ENCODE peak calls at places on chromosomes 4 and X, in five cellular contexts. U is MV-4-11; D is heart right ventricle; C is stimulated activated CD4-positive, alpha-beta T cell treated with anti-CD3 and anti-CD28 coated beads, Interleukin-4, amount 100 ng/mL, for 24 hours; P is cerebellar cortex. M is an unnamed sample.

GRCh38 chr4:169307581-169307980 is 36.8 kb upstream of the SH3RF1 start:
- DNase-seq in D (no peak), P (no peak), C (no peak), U (no peak), M (no peak)

GRCh38 chrX:43909159-43909558 is 26.9 kb upstream of the MAOB start:
- DNase-seq in P (no peak), D (no peak), C (no peak), U (no peak), M (no peak)

GRCh38 chr4:7900351-7900750 is 39.3 kb downstream of the AFAP1 start:
- DNase-seq in D (no peak), U (no peak), C (no peak), P (no peak), M (no peak)

GRCh38 chrX:102558607-102559006 is 40.7 kb upstream of the ARMCX5 start:
- DNase-seq in U (no peak), D (no peak), C (no peak), P (no peak), M (no peak)

GRCh38 chrX:130111220-130111934 is 1.1 kb upstream of the ELF4 start:
- DNase-seq in U (no peak), D (no peak), P (no peak), C (no peak), M (no peak)

GRCh38 chrX:80285131-80285773 is 135.0 kb upstream of the TENT5D start:
- DNase-seq in P (no peak), D (no peak), U (peak), C (no peak), M (no peak)

GRCh38 chr4:47623916-47624554 is 139.0 kb downstream of the ATP10D start:
- DNase-seq in D (no peak), P (no peak), C (no peak), U (no peak), M (no peak)

GRCh38 chr4:89305712-89306437 is 1.7 kb downstream of the GPRIN3 start:
- DNase-seq in P (no peak), C (peak), U (peak), D (no peak), M (no peak)

GRCh38 chrX:93874554-93874953 is 200.5 kb downstream of the FAM133A start:
- DNase-seq in D (no peak), U (no peak), C (no peak), P (peak), M (no peak)

GRCh38 chrX:85017721-85018120 is 14.0 kb downstream of the APOOL start:
- DNase-seq in P (no peak), U (no peak), D (no peak), C (no peak), M (no peak)

GRCh38 chr4:143559757-143560147 is 46.2 kb downstream of the SMARCA5 start:
- DNase-seq in U (no peak), P (no peak), D (no peak), C (peak), M (no peak)

GRCh38 chr4:156584100-156584499 is 387.5 kb downstream of the PDGFC start:
- DNase-seq in C (no peak), D (no peak), U (no peak), P (no peak), M (no peak)

GRCh38 chr4:127000846-127001245 is 631.9 kb upstream of the INTU start:
- DNase-seq in C (no peak), U (no peak), P (no peak), D (no peak), M (no peak)

GRCh38 chrX:68681443-68681941 is 34.0 kb downstream of the STARD8 start:
- DNase-seq in C (no peak), D (no peak), U (peak), P (no peak), M (no peak)

GRCh38 chr4:3330682-3331081 is 37.9 kb downstream of the RGS12 start:
- DNase-seq in C (no peak), P (no peak), D (no peak), U (peak), M (no peak)

GRCh38 chrX:132592880-132593279 is 104.0 kb upstream of the MBNL3 start:
- DNase-seq in P (no peak), U (no peak), C (no peak), D (no peak), M (no peak)

GRCh38 chr4:152696764-152697250 is 17.0 kb upstream of the TMEM154 start:
- DNase-seq in D (no peak), U (peak), P (no peak), C (peak), M (no peak)

GRCh38 chr4:75831856-75832405 is 70.3 kb downstream of the PPEF2 start:
- DNase-seq in U (peak), D (no peak), C (no peak), P (no peak), M (no peak)

GRCh38 chr4:88531549-88531948 is 8.0 kb upstream of the PYURF start:
- DNase-seq in P (no peak), D (no peak), U (no peak), C (no peak), M (no peak)

GRCh38 chr4:159446266-159446976 is 343.5 kb downstream of the RAPGEF2 start:
- DNase-seq in P (peak), U (peak), D (peak), C (peak), M (peak)

GRCh38 chr4:147927377-147928137 is 195.7 kb downstream of the ARHGAP10 start:
- DNase-seq in P (no peak), D (peak), U (no peak), C (no peak), M (no peak)

GRCh38 chr4:107037188-107037587 is 1.1 kb upstream of the DKK2 start:
- DNase-seq in C (no peak), U (peak), P (peak), D (no peak), M (no peak)

GRCh38 chr4:139461022-139461421 is 7.1 kb downstream of the RAB33B start:
- DNase-seq in U (no peak), D (no peak), P (no peak), C (no peak), M (no peak)

GRCh38 chr4:112896326-112896892 is 153.0 kb upstream of the ANK2 start:
- DNase-seq in U (no peak), P (no peak), D (no peak), C (no peak), M (no peak)

GRCh38 chrX:132612990-132613564 is 124.2 kb upstream of the MBNL3 start:
- DNase-seq in D (peak), C (peak), P (peak), U (no peak), M (no peak)

GRCh38 chr4:17260395-17260907 is 251.4 kb downstream of the QDPR start:
- DNase-seq in U (no peak), D (no peak), P (no peak), C (no peak), M (no peak)

M was measured in 8988T.